ENCODE peak calls at places on chromosome 5, in five cellular contexts. M is naive thymus-derived CD8-positive, alpha-beta T cell; Z is natural killer cell; F is activated naive CD8-positive, alpha-beta T cell treated with anti-CD3 and anti-CD28 coated beads, Interleukin-2, amount 50 U/mL, for 24 hours; U is Right ventricle myocardium superior. L is an unnamed sample.
A peak's percentile ranks its signal among the peaks of the same experiment; 100 is the strongest.

GRCh38 chr5:151126199-151126645 is 31.4 kb downstream of the ANXA6 start:
- ATAC-seq in M (peak; percentile 48), Z (peak; percentile 76), F (no peak), U (peak; percentile 58), L (peak; percentile 46)

GRCh38 chr5:32278403-32278802 is 34.3 kb downstream of the MTMR12 start:
- ATAC-seq in M (no peak), Z (peak; percentile 62), F (no peak), U (no peak), L (no peak)

GRCh38 chr5:14486486-14486885 is 95.1 kb upstream of the OTULINL start:
- ATAC-seq in M (no peak), Z (no peak), F (no peak), U (no peak), L (no peak)

GRCh38 chr5:1471997-1472963 is 27.0 kb upstream of the SLC6A3 start:
- ATAC-seq in M (no peak), Z (no peak), F (no peak), U (no peak), L (no peak)

GRCh38 chr5:147507480-147508126 is 2.3 kb downstream of the DPYSL3 start:
- ATAC-seq in M (no peak), Z (no peak), F (no peak), U (no peak), L (no peak)

GRCh38 chr5:151257731-151258715 is 5.0 kb downstream of the GM2A start:
- ATAC-seq in M (no peak), Z (no peak), F (no peak), U (peak; percentile 51), L (peak; percentile 49)

GRCh38 chr5:133205649-133206048 is 153.8 kb downstream of the HSPA4 start:
- ATAC-seq in M (no peak), Z (no peak), F (no peak), U (no peak), L (no peak)

GRCh38 chr5:14946813-14947640 is 75.4 kb upstream of the ANKH start:
- ATAC-seq in M (peak; percentile 90), Z (peak; percentile 88), F (peak; percentile 83), U (peak; percentile 73), L (peak; percentile 76)

GRCh38 chr5:134758176-134758503 is 439 bp upstream of the DDX46 start:
- ATAC-seq in M (no peak), Z (no peak), F (peak; percentile 21), U (peak; percentile 2), L (no peak)

GRCh38 chr5:171855798-171856772 is 70.5 kb downstream of the SMIM23 start:
- ATAC-seq in M (no peak), Z (peak; percentile 40), F (no peak), U (no peak), L (no peak)

GRCh38 chr5:143515829-143516228 is 112.3 kb upstream of the NR3C1 start:
- ATAC-seq in M (no peak), Z (no peak), F (peak; percentile 28), U (peak; percentile 43), L (no peak)

GRCh38 chr5:99460701-99461100 is 531.9 kb upstream of the CHD1 start:
- ATAC-seq in M (no peak), Z (no peak), F (no peak), U (no peak), L (no peak)

GRCh38 chr5:79107020-79107796 is 4.4 kb upstream of the BHMT start:
- ATAC-seq in M (no peak), Z (no peak), F (no peak), U (peak; percentile 48), L (no peak)

GRCh38 chr5:179827684-179828083 is 7.0 kb downstream of the SQSTM1 start:
- ATAC-seq in M (peak; percentile 19), Z (peak; percentile 9), F (peak; percentile 98), U (peak; percentile 28), L (peak; percentile 86)

GRCh38 chr5:16467363-16468219 is 2.0 kb upstream of the ZNF622 start:
- ATAC-seq in M (no peak), Z (no peak), F (peak; percentile 76), U (peak; percentile 62), L (peak; percentile 50)

GRCh38 chr5:83377131-83377865 is 94.2 kb upstream of the VCAN start:
- ATAC-seq in M (no peak), Z (no peak), F (no peak), U (peak; percentile 68), L (no peak)

GRCh38 chr5:78533356-78533755 is 115.2 kb downstream of the LHFPL2 start:
- ATAC-seq in M (no peak), Z (no peak), F (no peak), U (no peak), L (no peak)

GRCh38 chr5:55564716-55565115 is 30.0 kb upstream of the PLPP1 start:
- ATAC-seq in M (no peak), Z (no peak), F (no peak), U (no peak), L (peak; percentile 69)

GRCh38 chr5:6730807-6731206 is 17.6 kb downstream of the TENT4A start:
- ATAC-seq in M (no peak), Z (no peak), F (no peak), U (no peak), L (no peak)

GRCh38 chr5:143887901-143888648 is 76.1 kb downstream of the HMHB1 start:
- ATAC-seq in M (no peak), Z (no peak), F (no peak), U (peak; percentile 54), L (no peak)

GRCh38 chr5:112248643-112249042 is 170.4 kb downstream of the EPB41L4A start:
- ATAC-seq in M (no peak), Z (no peak), F (no peak), U (peak; percentile 50), L (peak; percentile 84)

GRCh38 chr5:68369436-68370125 is 154.0 kb downstream of the PIK3R1 start:
- ATAC-seq in M (peak; percentile 59), Z (peak; percentile 99), F (peak; percentile 77), U (no peak), L (no peak)

GRCh38 chr5:111010783-111011182 is 60.7 kb upstream of the TSLP start:
- ATAC-seq in M (no peak), Z (no peak), F (no peak), U (no peak), L (no peak)

GRCh38 chr5:10448754-10449345 is 7.2 kb downstream of the ROPN1L start:
- ATAC-seq in M (no peak), Z (no peak), F (no peak), U (no peak), L (no peak)

GRCh38 chr5:116727248-116727647 is 152.6 kb upstream of the SEMA6A start:
- ATAC-seq in M (no peak), Z (no peak), F (no peak), U (peak; percentile 82), L (no peak)

GRCh38 chr5:146860213-146860891 is 18.2 kb downstream of the PPP2R2B start:
- ATAC-seq in M (no peak), Z (no peak), F (no peak), U (no peak), L (no peak)

GRCh38 chr5:125491986-125492385 is 745.5 kb upstream of the ZNF608 start:
- ATAC-seq in M (no peak), Z (no peak), F (no peak), U (no peak), L (no peak)

GRCh38 chr5:43497311-43498104 is 13.8 kb upstream of the TMEM267 start:
- ATAC-seq in M (no peak), Z (no peak), F (no peak), U (no peak), L (no peak)

GRCh38 chr5:72611111-72611724 is 104.0 kb upstream of the ZNF366 start:
- ATAC-seq in M (peak; percentile 82), Z (peak; percentile 80), F (peak; percentile 71), U (peak; percentile 99), L (peak; percentile 88)

GRCh38 chr5:112880219-112880964 is 19.3 kb downstream of the SRP19 start:
- ATAC-seq in M (no peak), Z (no peak), F (no peak), U (peak; percentile 54), L (no peak)

GRCh38 chr5:77990020-77990419 is 213.9 kb upstream of the TBCA start:
- ATAC-seq in M (no peak), Z (no peak), F (peak; percentile 68), U (no peak), L (no peak)

GRCh38 chr5:149400304-149400703 is 21.2 kb upstream of the IL17B start:
- ATAC-seq in M (no peak), Z (no peak), F (no peak), U (peak; percentile 45), L (peak; percentile 66)